ENCODE peak calls at places on chromosomes 2 and 18, in four cellular contexts. C is breast epithelium, R is cardiac muscle cell, U is brain microvascular endothelial cell. Z is an unnamed sample.

GRCh38 chr2:62149708-62150107 is 46.2 kb upstream of the B3GNT2 start:
- DNase-seq in R (no peak), C (no peak), U (peak; percentile 96), Z (peak; percentile 67)

GRCh38 chr2:49813208-49813607 is 658.9 kb upstream of the FSHR start:
- DNase-seq in R (no peak), U (no peak), C (no peak), Z (no peak)

GRCh38 chr2:170122883-170123547 is 54.9 kb upstream of the MYO3B start:
- DNase-seq in U (no peak), C (no peak), R (no peak), Z (no peak)

GRCh38 chr2:37659723-37660122 is 11.7 kb downstream of the CDC42EP3 start:
- DNase-seq in U (no peak), R (no peak), C (no peak), Z (no peak)

GRCh38 chr2:213246665-213247281 is 37.5 kb upstream of the SPAG16 start:
- DNase-seq in R (peak; percentile 70), C (no peak), U (no peak), Z (peak; percentile 68)

GRCh38 chr2:85394256-85394655 is 15.9 kb downstream of the CAPG start:
- DNase-seq in C (peak; percentile 51), U (no peak), R (no peak), Z (peak; percentile 16)

GRCh38 chr18:56645415-56646016 is 5.6 kb upstream of the WDR7 start:
- DNase-seq in U (no peak), C (no peak), R (peak; percentile 18), Z (no peak)

GRCh38 chr2:54570925-54571694 is 115.0 kb downstream of the SPTBN1 start:
- DNase-seq in U (peak; percentile 97), C (no peak), R (peak; percentile 61), Z (peak; percentile 11)

GRCh38 chr2:77191665-77192064 is 330.5 kb downstream of the LRRTM4 start:
- DNase-seq in U (no peak), C (no peak), R (no peak), Z (no peak)

GRCh38 chr18:59059140-59059539 is 80.5 kb upstream of the SEC11C start:
- DNase-seq in R (no peak), U (no peak), C (no peak), Z (no peak)

GRCh38 chr18:59056706-59057492 is 82.8 kb upstream of the SEC11C start:
- DNase-seq in C (peak; percentile 46), R (peak; percentile 78), U (peak; percentile 59), Z (peak; percentile 69)

GRCh38 chr18:59057969-59058368 is 81.7 kb upstream of the SEC11C start:
- DNase-seq in R (no peak), U (peak; percentile 25), C (no peak), Z (no peak)

GRCh38 chr18:59055345-59056032 is 84.2 kb upstream of the SEC11C start:
- DNase-seq in U (peak; percentile 32), C (no peak), R (peak; percentile 18), Z (no peak)

DNA sequence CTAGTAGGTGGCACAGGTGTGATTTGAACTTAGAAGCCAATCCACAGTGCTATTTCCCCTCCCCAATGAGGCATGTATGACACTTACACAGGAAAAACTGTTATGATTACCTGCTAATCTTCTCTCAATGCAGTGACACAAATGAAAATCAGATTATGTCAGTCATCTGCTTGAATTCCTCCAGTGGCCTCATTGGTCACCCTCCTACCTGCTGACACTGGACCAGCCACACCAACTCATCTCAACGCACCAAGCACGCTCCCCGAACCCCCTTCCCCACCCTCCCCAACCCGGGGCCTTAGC is 82.2 kb upstream of the SEC11C start:
- DNase-seq in U (no peak), R (no peak), C (no peak), Z (no peak)
- TF ChIP-seq CTCF in U (no peak), R (no peak), C (no peak), Z (no peak)

GRCh38 chr2:16270441-16270840 is 330.1 kb downstream of the MYCN start:
- DNase-seq in U (no peak), C (no peak), R (no peak), Z (peak; percentile 97)
- TF ChIP-seq CTCF in U (no peak), C (no peak), R (no peak), Z (no peak)

DNA sequence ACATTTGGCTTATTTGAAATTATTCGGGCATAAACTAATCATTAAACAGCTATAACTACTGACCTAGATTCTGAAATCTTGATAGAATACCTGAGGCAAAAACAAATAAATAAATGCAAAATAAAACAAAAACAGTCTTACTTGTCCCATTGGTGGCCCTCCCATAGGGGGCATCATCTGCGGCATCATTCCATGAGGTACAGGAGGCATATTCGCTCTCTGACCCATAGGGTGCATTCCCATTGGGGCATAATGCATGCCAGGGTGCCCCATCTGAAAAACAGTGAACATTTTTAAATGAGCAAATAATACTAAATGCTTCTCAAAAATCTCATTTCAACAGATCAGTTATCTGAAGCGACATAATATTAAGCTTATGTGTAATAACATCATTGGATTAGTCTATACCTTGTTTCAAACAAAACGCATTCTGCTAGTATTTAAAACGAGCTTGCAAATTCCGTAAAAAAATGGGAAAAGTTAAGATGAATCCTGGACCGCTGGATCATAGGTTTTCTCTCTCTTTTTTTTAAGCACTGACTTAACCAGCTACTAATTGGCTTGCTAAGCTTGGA is 1.3 kb downstream of the PRPF40A start:
- DNase-seq in R (peak; percentile 12), C (no peak), U (peak; percentile 12), Z (peak; percentile 56)
- TF ChIP-seq CTCF in R (peak; percentile 55), C (peak; percentile 18), U (peak; percentile 77), Z (peak; percentile 68)

GRCh38 chr18:44899832-44900231 is 219.1 kb downstream of the SETBP1 start:
- DNase-seq in R (no peak), C (no peak), U (no peak), Z (no peak)
- TF ChIP-seq CTCF in R (no peak), C (no peak), U (peak; percentile 36), Z (peak; percentile 11)

DNA sequence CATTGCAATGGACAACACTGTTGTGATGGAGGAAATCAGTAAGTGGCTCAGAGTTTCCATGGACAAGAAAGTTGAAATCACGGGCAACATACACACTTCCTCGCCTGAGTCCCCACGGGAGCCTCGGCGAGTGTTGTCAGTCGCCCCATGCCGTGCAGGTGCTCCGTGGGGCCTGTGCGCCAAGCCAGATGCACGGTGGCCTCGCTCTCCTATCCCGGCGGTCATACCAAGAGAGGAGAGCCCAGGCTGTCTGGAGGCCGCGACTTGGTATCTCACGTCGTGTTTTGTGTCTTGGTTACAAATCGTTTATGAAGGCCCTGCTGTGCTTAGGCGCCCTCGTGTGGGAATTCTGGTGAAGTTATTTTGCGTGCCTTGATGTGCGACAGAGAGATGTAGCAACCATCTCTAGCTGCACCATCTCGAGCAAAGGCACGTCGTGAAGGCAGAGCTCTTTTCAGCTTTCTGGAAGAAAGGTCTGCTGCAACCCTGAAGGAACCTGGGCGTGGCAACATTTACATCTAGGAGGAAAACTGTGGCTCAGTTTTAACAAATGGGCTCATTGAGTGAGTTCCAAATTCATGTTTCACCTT is 21.8 kb downstream of the ATG4B start:
- DNase-seq in U (peak; percentile 78), R (peak; percentile 59), C (peak; percentile 45), Z (peak; percentile 78)
- TF ChIP-seq CTCF in U (peak; percentile 86), R (peak; percentile 73), C (peak; percentile 31), Z (peak; percentile 86)

GRCh38 chr2:25712455-25712854 is 39.1 kb upstream of the DTNB start:
- DNase-seq in R (no peak), C (no peak), U (no peak), Z (no peak)

GRCh38 chr2:25711641-25712369 is 38.4 kb upstream of the DTNB start:
- DNase-seq in U (no peak), R (peak; percentile 5), C (no peak), Z (no peak)

GRCh38 chr2:25710750-25711149 is 37.4 kb upstream of the DTNB start:
- DNase-seq in C (no peak), U (no peak), R (no peak), Z (no peak)

GRCh38 chr2:25709349-25709748 is 36.0 kb upstream of the DTNB start:
- DNase-seq in C (no peak), R (no peak), U (no peak), Z (no peak)

DNA sequence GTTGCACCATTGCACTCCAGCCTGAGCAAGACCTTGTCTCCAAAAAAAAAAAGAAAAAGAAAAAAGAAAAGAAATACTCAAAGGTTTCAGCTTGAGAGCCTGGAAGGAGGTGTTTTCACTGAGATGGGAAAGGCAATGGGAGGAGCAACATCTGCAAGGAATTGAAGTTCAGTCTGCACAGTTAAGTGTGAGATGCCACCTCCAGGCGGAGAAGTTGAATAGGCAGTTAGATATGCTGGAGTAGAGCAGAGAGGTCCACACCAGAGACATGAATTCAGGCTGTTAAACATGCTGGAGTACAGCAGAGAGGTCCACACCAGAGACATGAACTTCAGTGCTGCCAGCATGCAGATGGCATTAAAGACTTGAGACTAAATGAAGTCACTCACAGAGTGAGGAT is 41.4 kb upstream of the DTNB start:
- DNase-seq in R (no peak), C (no peak), U (no peak), Z (no peak)
- TF ChIP-seq CTCF in R (no peak), C (no peak), U (peak; percentile 22), Z (no peak)

GRCh38 chr2:231692847-231693246 is 15.5 kb upstream of the PTMA start:
- DNase-seq in C (no peak), R (no peak), U (no peak), Z (no peak)
- TF ChIP-seq CTCF in C (no peak), R (no peak), U (no peak), Z (no peak)

GRCh38 chr2:146734791-146735190 is 1110.0 kb upstream of the ACVR2A start:
- DNase-seq in R (no peak), U (no peak), C (no peak), Z (no peak)

GRCh38 chr2:146730882-146731281 is 1113.9 kb upstream of the ACVR2A start:
- DNase-seq in C (no peak), R (no peak), U (no peak), Z (no peak)

GRCh38 chr2:146734042-146734715 is 1110.7 kb upstream of the ACVR2A start:
- DNase-seq in U (peak; percentile 47), C (no peak), R (peak; percentile 64), Z (no peak)
- TF ChIP-seq CTCF in U (peak; percentile 51), C (peak; percentile 50), R (peak; percentile 49), Z (peak; percentile 48)

GRCh38 chr2:139992711-139993345 is 1212.6 kb upstream of the NXPH2 start:
- DNase-seq in R (no peak), U (no peak), C (no peak), Z (no peak)

GRCh38 chr2:139990646-139991335 is 1210.6 kb upstream of the NXPH2 start:
- DNase-seq in U (no peak), C (no peak), R (no peak), Z (no peak)

GRCh38 chr2:139992078-139992477 is 1211.9 kb upstream of the NXPH2 start:
- DNase-seq in C (no peak), U (no peak), R (no peak), Z (no peak)
- TF ChIP-seq CTCF in C (no peak), U (no peak), R (no peak), Z (peak; percentile 18)

GRCh38 chr2:44295636-44296359 is 20.5 kb downstream of the SLC3A1 start:
- DNase-seq in C (no peak), R (peak; percentile 4), U (no peak), Z (no peak)
- TF ChIP-seq CTCF in C (peak; percentile 10), R (no peak), U (peak; percentile 34), Z (peak; percentile 38)

Z was measured in BE2C.